ENCODE peak calls at places on chromosomes 11 and 22, in six cellular contexts. A is central memory CD8-positive, alpha-beta T cell; Z is memory B cell; U is heart right ventricle; L is body of pancreas; H is Right ventricle myocardium superior. J is an unnamed sample.

GRCh38 chr11:67421421-67422031 is 6.0 kb downstream of the CARNS1 start:
- ATAC-seq in L (peak), A (no peak), U (no peak), H (no peak), Z (no peak), J (no peak)

GRCh38 chr22:17924735-17925727 is 99.3 kb downstream of the MICAL3 start:
- ATAC-seq in U (no peak), H (no peak), A (no peak), L (no peak), Z (no peak), J (no peak)

GRCh38 chr11:15638386-15638787 is 523.7 kb downstream of the INSC start:
- ATAC-seq in Z (no peak), H (peak), L (no peak), A (no peak), U (peak), J (peak)

GRCh38 chr11:78402842-78403241 is 14.8 kb downstream of the GAB2 start:
- ATAC-seq in L (no peak), Z (no peak), U (no peak), A (no peak), H (no peak), J (no peak)

GRCh38 chr11:45319077-45319476 is 32.9 kb upstream of the SYT13 start:
- ATAC-seq in U (no peak), H (no peak), Z (no peak), L (no peak), A (no peak), J (no peak)

GRCh38 chr22:36212896-36213295 is 11.3 kb upstream of the APOL4 start:
- ATAC-seq in H (no peak), U (no peak), Z (no peak), A (no peak), L (no peak), J (no peak)

GRCh38 chr11:128704517-128704916 is 10.6 kb downstream of the FLI1 start:
- ATAC-seq in A (peak), H (no peak), L (no peak), Z (peak), U (no peak), J (no peak)

GRCh38 chr22:44665115-44665514 is 36.9 kb upstream of the PRR5 start:
- ATAC-seq in H (peak), U (peak), L (no peak), A (no peak), Z (no peak), J (peak)

GRCh38 chr22:46464296-46464695 is 73.1 kb downstream of the CELSR1 start:
- ATAC-seq in A (no peak), L (no peak), Z (no peak), U (no peak), H (no peak), J (no peak)

GRCh38 chr11:14645985-14646900 is 2.6 kb downstream of the PDE3B start:
- ATAC-seq in U (no peak), H (no peak), A (no peak), Z (no peak), L (no peak), J (no peak)

GRCh38 chr22:24834845-24835570 is 29.0 kb downstream of the SGSM1 start:
- ATAC-seq in L (peak), H (peak), A (no peak), U (no peak), Z (no peak), J (peak)

J was measured in gastroesophageal sphincter.